ENCODE peak calls at places on chromosomes 16 and 17, in nine cellular contexts. R is naive thymus-derived CD4-positive, alpha-beta T cell; P is CD4-positive, CD25-positive, alpha-beta regulatory T cell; I is CD8-positive, alpha-beta memory T cell; Y is Caco-2; W is colonic mucosa; G is neuronal stem cell; M is K562; F is SJSA1. O is an unnamed sample.

GRCh38 chr17:58702708-58703107 is 10.3 kb downstream of the RAD51C start:
- DNase-seq in R (no peak), P (no peak), I (no peak), Y (no peak), W (no peak), G (no peak), M (no peak), F (no peak), O (no peak)

GRCh38 chr17:226773-227580 is 45.5 kb upstream of the DOC2B start:
- DNase-seq in R (no peak), P (no peak), I (no peak), Y (no peak), W (no peak), G (no peak), M (no peak), F (no peak), O (peak; percentile 59)

GRCh38 chr17:71413935-71414334 is 706.9 kb upstream of the SOX9 start:
- DNase-seq in R (no peak), P (no peak), I (no peak), Y (no peak), W (no peak), G (no peak), M (no peak), F (no peak), O (no peak)

GRCh38 chr17:80175411-80175810 is 5.6 kb downstream of the CARD14 start:
- DNase-seq in R (no peak), P (no peak), I (no peak), Y (peak; percentile 85), W (no peak), G (peak; percentile 30), M (no peak), F (no peak), O (peak; percentile 68)

GRCh38 chr16:1708768-1709180 is 2.8 kb downstream of the MAPK8IP3 start:
- DNase-seq in R (no peak), P (no peak), I (no peak), Y (no peak), W (no peak), G (no peak), M (peak; percentile 50), F (no peak), O (no peak)

GRCh38 chr17:51454456-51454978 is 194.2 kb downstream of the UTP18 start:
- DNase-seq in R (no peak), P (no peak), I (no peak), Y (no peak), W (no peak), G (no peak), M (no peak), F (no peak), O (no peak)

GRCh38 chr17:68561319-68561718 is 39.8 kb downstream of the FAM20A start:
- DNase-seq in R (no peak), P (no peak), I (no peak), Y (no peak), W (no peak), G (no peak), M (no peak), F (no peak), O (no peak)

GRCh38 chr17:47320879-47321502 is 2.8 kb upstream of the EFCAB13 start:
- DNase-seq in R (no peak), P (no peak), I (no peak), Y (no peak), W (no peak), G (no peak), M (no peak), F (no peak), O (no peak)

GRCh38 chr16:21646091-21646490 is 6.3 kb downstream of the IGSF6 start:
- DNase-seq in R (no peak), P (no peak), I (no peak), Y (no peak), W (no peak), G (no peak), M (no peak), F (no peak), O (no peak)

GRCh38 chr16:983044-984030 is 1.8 kb downstream of the SOX8 start:
- DNase-seq in R (no peak), P (no peak), I (no peak), Y (no peak), W (no peak), G (no peak), M (no peak), F (peak; percentile 39), O (no peak)

GRCh38 chr16:11639925-11640899 is 28.0 kb upstream of the SNN start:
- DNase-seq in R (no peak), P (no peak), I (no peak), Y (peak; percentile 44), W (peak; percentile 58), G (no peak), M (peak; percentile 23), F (peak; percentile 66), O (peak; percentile 92)

GRCh38 chr17:56786989-56787482 is 46.7 kb downstream of the C17orf67 start:
- DNase-seq in R (no peak), P (no peak), I (no peak), Y (no peak), W (no peak), G (no peak), M (no peak), F (peak; percentile 92), O (no peak)

GRCh38 chr16:46673320-46674013 is 15.5 kb downstream of the VPS35 start:
- DNase-seq in R (peak; percentile 42), P (peak; percentile 33), I (peak; percentile 44), Y (peak; percentile 62), W (no peak), G (peak; percentile 46), M (peak; percentile 78), F (peak; percentile 49), O (peak; percentile 57)

GRCh38 chr16:28883221-28883996 is 5.1 kb downstream of the ATP2A1 start:
- DNase-seq in R (no peak), P (no peak), I (no peak), Y (no peak), W (no peak), G (no peak), M (no peak), F (no peak), O (no peak)

GRCh38 chr16:68281368-68282063 is 17.2 kb downstream of the SLC7A6 start:
- DNase-seq in R (peak; percentile 61), P (no peak), I (peak; percentile 64), Y (peak; percentile 69), W (no peak), G (no peak), M (no peak), F (no peak), O (no peak)

GRCh38 chr17:50785942-50786570 is 18.7 kb upstream of the ANKRD40CL start:
- DNase-seq in R (no peak), P (no peak), I (no peak), Y (no peak), W (no peak), G (no peak), M (no peak), F (no peak), O (no peak)

DNA sequence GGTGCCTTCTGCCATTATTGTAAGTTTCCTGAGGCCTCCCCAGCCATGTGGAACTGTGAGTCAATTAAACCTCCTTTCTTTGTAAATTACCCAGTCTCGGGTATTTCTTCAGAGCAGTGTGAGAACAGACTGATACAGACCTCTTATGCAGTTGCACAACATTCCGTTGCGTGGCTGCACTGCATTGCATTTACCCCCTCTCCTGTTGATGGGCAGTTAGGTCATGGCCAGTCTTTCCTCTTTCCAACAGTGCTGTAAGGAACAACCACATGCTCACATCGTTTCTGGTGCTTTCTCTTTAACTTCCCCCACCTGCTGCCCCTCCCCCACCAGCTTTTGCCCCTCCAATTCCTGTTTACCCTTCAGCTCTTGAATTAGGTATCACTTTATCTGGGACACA is 43.5 kb upstream of the MED9 start:
- DNase-seq in R (no peak), P (no peak), I (no peak), Y (no peak), W (no peak), G (no peak), M (no peak), F (no peak), O (no peak)
- H3K9me3 ChIP-seq in R (no peaks in the 10 kb centered on the region), P (no peaks in the 10 kb centered on the region), I (no peaks in the 10 kb centered on the region), Y (no peaks in the 10 kb centered on the region), W (no peaks in the 10 kb centered on the region), G (peaks cover 3% of the 10 kb centered on the region), M (no peaks in the 10 kb centered on the region), F (no peaks in the 10 kb centered on the region), O (peaks cover 12% of the 10 kb centered on the region)

GRCh38 chr17:81517339-81518112 is 4.9 kb upstream of the ACTG1 start:
- DNase-seq in R (no peak), P (no peak), I (no peak), Y (peak; percentile 56), W (peak; percentile 34), G (no peak), M (no peak), F (no peak), O (peak; percentile 75)

GRCh38 chr17:81518113-81518784 is 5.7 kb upstream of the ACTG1 start:
- DNase-seq in R (no peak), P (no peak), I (no peak), Y (peak; percentile 76), W (no peak), G (no peak), M (no peak), F (no peak), O (no peak)

GRCh38 chr17:81518785-81519283 is 6.2 kb upstream of the ACTG1 start:
- DNase-seq in R (no peak), P (no peak), I (no peak), Y (peak; percentile 67), W (peak; percentile 79), G (no peak), M (peak; percentile 69), F (no peak), O (no peak)

GRCh38 chr17:81520021-81520894 is 7.7 kb upstream of the ACTG1 start:
- DNase-seq in R (no peak), P (no peak), I (no peak), Y (no peak), W (no peak), G (no peak), M (no peak), F (no peak), O (no peak)

GRCh38 chr17:81519284-81520020 is 6.9 kb upstream of the ACTG1 start:
- DNase-seq in R (peak; percentile 76), P (peak; percentile 71), I (peak; percentile 74), Y (peak; percentile 88), W (peak; percentile 82), G (no peak), M (peak; percentile 91), F (peak; percentile 10), O (no peak)
- H3K4me3 ChIP-seq in R (peak overlapping the region; percentile 51), P (no peak overlapping the region), I (peak overlapping the region; percentile 50), Y (peak overlapping the region; percentile 74), W (peak overlapping the region; percentile 62), G (peak overlapping the region; percentile 69), M (peak overlapping the region; percentile 46), F (peak overlapping the region; percentile 5), O (no peak overlapping the region)

DNA sequence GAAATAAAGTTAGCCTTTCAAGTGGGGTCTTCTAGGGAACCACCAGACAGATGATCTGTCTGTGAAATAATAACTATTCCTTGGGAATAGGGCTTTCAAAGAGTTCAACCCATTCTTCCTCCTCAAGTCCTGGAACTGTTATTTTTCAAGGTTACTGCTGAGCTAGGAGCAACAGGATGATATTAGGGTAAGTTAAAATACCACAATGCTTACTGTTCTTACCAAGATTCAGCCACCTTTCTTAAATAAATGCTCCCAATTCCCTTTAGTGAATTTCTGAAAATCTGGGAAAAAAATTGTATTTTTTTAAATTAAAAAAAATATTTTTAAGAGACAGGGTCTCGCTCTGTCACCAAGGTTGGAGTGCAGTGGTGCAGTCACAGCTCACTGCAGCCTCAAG is 26.9 kb upstream of the ALDH3A2 start:
- DNase-seq in R (no peak), P (no peak), I (no peak), Y (no peak), W (no peak), G (no peak), M (no peak), F (no peak), O (no peak)
- H3K9me3 ChIP-seq in R (peaks cover 8% of the 10 kb centered on the region), P (peaks cover 38% of the 10 kb centered on the region), I (peaks cover 8% of the 10 kb centered on the region), Y (peaks cover 35% of the 10 kb centered on the region), W (no peaks in the 10 kb centered on the region), G (peaks cover 12% of the 10 kb centered on the region), M (peaks cover 4% of the 10 kb centered on the region), F (peaks cover 14% of the 10 kb centered on the region), O (peaks cover 27% of the 10 kb centered on the region)

GRCh38 chr16:89325861-89326471 is 108.5 kb downstream of the ZNF778 start:
- DNase-seq in R (no peak), P (no peak), I (no peak), Y (peak; percentile 34), W (peak; percentile 72), G (no peak), M (peak; percentile 75), F (peak; percentile 79), O (no peak)
- H3K4me3 ChIP-seq in R (no peak overlapping the region), P (peak overlapping the region; percentile 53), I (no peak overlapping the region), Y (no peak overlapping the region), W (no peak overlapping the region), G (no peak overlapping the region), M (peak overlapping the region; percentile 25), F (no peak overlapping the region), O (no peak overlapping the region)

O was measured in SJCRH30.